ENCODE peak calls at places on chromosome 20, in seven cellular contexts. One of them, this sample, is unnamed.

GRCh38 chr20:10288421-10288820 is 69.8 kb downstream of the SNAP25 start:
- DNase-seq in prostate gland: no peak
- DNase-seq in cardiac fibroblast: no peak
- DNase-seq in GM23338: no peak
- DNase-seq in fibroblast of pulmonary artery: no peak
- DNase-seq in endothelial cell: no peak
- DNase-seq in heart left ventricle: no peak
- DNase-seq in this sample: no peak

GRCh38 chr20:49281913-49282467 is 4.1 kb upstream of the ZNFX1 start:
- DNase-seq in endothelial cell: no peak
- DNase-seq in heart left ventricle: no peak
- DNase-seq in prostate gland: no peak
- DNase-seq in cardiac fibroblast: no peak
- DNase-seq in GM23338: no peak
- DNase-seq in fibroblast of pulmonary artery: no peak
- DNase-seq in this sample: no peak

GRCh38 chr20:6845141-6845540 is 77.7 kb downstream of the BMP2 start:
- DNase-seq in GM23338: no peak
- DNase-seq in cardiac fibroblast: no peak
- DNase-seq in heart left ventricle: no peak
- DNase-seq in prostate gland: no peak
- DNase-seq in endothelial cell: no peak
- DNase-seq in fibroblast of pulmonary artery: no peak
- DNase-seq in this sample: no peak

GRCh38 chr20:56527521-56527920 is 3.0 kb downstream of the FAM209A start:
- DNase-seq in GM23338: no peak
- DNase-seq in heart left ventricle: no peak
- DNase-seq in endothelial cell: no peak
- DNase-seq in cardiac fibroblast: no peak
- DNase-seq in fibroblast of pulmonary artery: no peak
- DNase-seq in prostate gland: no peak
- DNase-seq in this sample: no peak

GRCh38 chr20:9480066-9480465 is 34.3 kb upstream of the LAMP5 start:
- DNase-seq in GM23338: no peak
- DNase-seq in prostate gland: no peak
- DNase-seq in fibroblast of pulmonary artery: no peak
- DNase-seq in endothelial cell: no peak
- DNase-seq in cardiac fibroblast: no peak
- DNase-seq in heart left ventricle: no peak
- DNase-seq in this sample: no peak

GRCh38 chr20:61949714-61950630 is 115.7 kb downstream of the TAF4 start:
- DNase-seq in heart left ventricle: peak; percentile 10
- DNase-seq in fibroblast of pulmonary artery: no peak
- DNase-seq in endothelial cell: no peak
- DNase-seq in GM23338: no peak
- DNase-seq in prostate gland: no peak
- DNase-seq in cardiac fibroblast: no peak
- DNase-seq in this sample: no peak

GRCh38 chr20:8318999-8319614 is 187.0 kb downstream of the PLCB1 start:
- DNase-seq in heart left ventricle: no peak
- DNase-seq in fibroblast of pulmonary artery: no peak
- DNase-seq in cardiac fibroblast: no peak
- DNase-seq in prostate gland: no peak
- DNase-seq in GM23338: no peak
- DNase-seq in endothelial cell: no peak
- DNase-seq in this sample: no peak

GRCh38 chr20:18388860-18389259 is 78.0 kb downstream of the DZANK1 start:
- DNase-seq in GM23338: no peak
- DNase-seq in endothelial cell: no peak
- DNase-seq in prostate gland: no peak
- DNase-seq in heart left ventricle: no peak
- DNase-seq in cardiac fibroblast: peak; percentile 81
- DNase-seq in fibroblast of pulmonary artery: peak; percentile 72
- DNase-seq in this sample: no peak

GRCh38 chr20:4944518-4944917 is 56.8 kb downstream of the SLC23A2 start:
- DNase-seq in prostate gland: no peak
- DNase-seq in GM23338: no peak
- DNase-seq in cardiac fibroblast: peak; percentile 56
- DNase-seq in heart left ventricle: no peak
- DNase-seq in fibroblast of pulmonary artery: peak; percentile 31
- DNase-seq in endothelial cell: no peak
- DNase-seq in this sample: no peak

GRCh38 chr20:39453890-39454289 is 491.7 kb downstream of the DHX35 start:
- DNase-seq in GM23338: no peak
- DNase-seq in endothelial cell: no peak
- DNase-seq in fibroblast of pulmonary artery: no peak
- DNase-seq in cardiac fibroblast: no peak
- DNase-seq in prostate gland: no peak
- DNase-seq in heart left ventricle: no peak
- DNase-seq in this sample: no peak

GRCh38 chr20:61976650-61977332 is 88.9 kb downstream of the TAF4 start:
- DNase-seq in GM23338: no peak
- DNase-seq in heart left ventricle: no peak
- DNase-seq in prostate gland: no peak
- DNase-seq in cardiac fibroblast: no peak
- DNase-seq in endothelial cell: no peak
- DNase-seq in fibroblast of pulmonary artery: no peak
- DNase-seq in this sample: no peak

GRCh38 chr20:48673485-48673884 is 154.3 kb downstream of the PREX1 start:
- DNase-seq in endothelial cell: no peak
- DNase-seq in GM23338: no peak
- DNase-seq in prostate gland: no peak
- DNase-seq in cardiac fibroblast: no peak
- DNase-seq in fibroblast of pulmonary artery: no peak
- DNase-seq in heart left ventricle: no peak
- DNase-seq in this sample: no peak

GRCh38 chr20:49420811-49421295 is 61.6 kb downstream of the KCNB1 start:
- DNase-seq in cardiac fibroblast: peak; percentile 72
- DNase-seq in endothelial cell: no peak
- DNase-seq in fibroblast of pulmonary artery: peak; percentile 31
- DNase-seq in heart left ventricle: no peak
- DNase-seq in GM23338: no peak
- DNase-seq in prostate gland: no peak
- DNase-seq in this sample: no peak

GRCh38 chr20:41142914-41143313 is 5.6 kb downstream of the PLCG1 start:
- DNase-seq in prostate gland: no peak
- DNase-seq in heart left ventricle: no peak
- DNase-seq in GM23338: no peak
- DNase-seq in cardiac fibroblast: no peak
- DNase-seq in endothelial cell: no peak
- DNase-seq in fibroblast of pulmonary artery: no peak
- DNase-seq in this sample: no peak

GRCh38 chr20:61117725-61118124 is 134.3 kb upstream of the CDH4 start:
- DNase-seq in endothelial cell: no peak
- DNase-seq in fibroblast of pulmonary artery: no peak
- DNase-seq in GM23338: no peak
- DNase-seq in cardiac fibroblast: peak; percentile 68
- DNase-seq in prostate gland: no peak
- DNase-seq in heart left ventricle: no peak
- DNase-seq in this sample: no peak

GRCh38 chr20:5780233-5781217 is 30.3 kb downstream of the SHLD1 start:
- DNase-seq in GM23338: no peak
- DNase-seq in endothelial cell: no peak
- DNase-seq in fibroblast of pulmonary artery: no peak
- DNase-seq in heart left ventricle: no peak
- DNase-seq in cardiac fibroblast: no peak
- DNase-seq in prostate gland: no peak
- DNase-seq in this sample: peak; percentile 45

GRCh38 chr20:50187403-50188051 is 3.1 kb upstream of the CEBPB start:
- DNase-seq in endothelial cell: no peak
- DNase-seq in GM23338: peak; percentile 46
- DNase-seq in prostate gland: peak; percentile 45
- DNase-seq in heart left ventricle: no peak
- DNase-seq in cardiac fibroblast: peak; percentile 59
- DNase-seq in fibroblast of pulmonary artery: peak; percentile 49
- DNase-seq in this sample: no peak

GRCh38 chr20:43731469-43731868 is 4.7 kb upstream of the GTSF1L start:
- DNase-seq in fibroblast of pulmonary artery: peak; percentile 58
- DNase-seq in prostate gland: no peak
- DNase-seq in GM23338: no peak
- DNase-seq in endothelial cell: no peak
- DNase-seq in cardiac fibroblast: peak; percentile 68
- DNase-seq in heart left ventricle: no peak
- DNase-seq in this sample: no peak

GRCh38 chr20:54049156-54049555 is 21.2 kb downstream of the BCAS1 start:
- DNase-seq in fibroblast of pulmonary artery: peak; percentile 18
- DNase-seq in endothelial cell: no peak
- DNase-seq in heart left ventricle: no peak
- DNase-seq in prostate gland: no peak
- DNase-seq in cardiac fibroblast: no peak
- DNase-seq in GM23338: no peak
- DNase-seq in this sample: no peak

GRCh38 chr20:20593447-20594170 is 118.8 kb downstream of the RALGAPA2 start:
- DNase-seq in heart left ventricle: no peak
- DNase-seq in fibroblast of pulmonary artery: peak; percentile 56
- DNase-seq in GM23338: peak; percentile 91
- DNase-seq in prostate gland: peak; percentile 13
- DNase-seq in cardiac fibroblast: peak; percentile 74
- DNase-seq in endothelial cell: peak; percentile 42
- DNase-seq in this sample: peak; percentile 36

GRCh38 chr20:3312940-3313656 is 74.1 kb upstream of the SLC4A11 start:
- DNase-seq in fibroblast of pulmonary artery: peak; percentile 80
- DNase-seq in endothelial cell: no peak
- DNase-seq in GM23338: no peak
- DNase-seq in heart left ventricle: no peak
- DNase-seq in cardiac fibroblast: peak; percentile 65
- DNase-seq in prostate gland: no peak
- DNase-seq in this sample: no peak

DNA sequence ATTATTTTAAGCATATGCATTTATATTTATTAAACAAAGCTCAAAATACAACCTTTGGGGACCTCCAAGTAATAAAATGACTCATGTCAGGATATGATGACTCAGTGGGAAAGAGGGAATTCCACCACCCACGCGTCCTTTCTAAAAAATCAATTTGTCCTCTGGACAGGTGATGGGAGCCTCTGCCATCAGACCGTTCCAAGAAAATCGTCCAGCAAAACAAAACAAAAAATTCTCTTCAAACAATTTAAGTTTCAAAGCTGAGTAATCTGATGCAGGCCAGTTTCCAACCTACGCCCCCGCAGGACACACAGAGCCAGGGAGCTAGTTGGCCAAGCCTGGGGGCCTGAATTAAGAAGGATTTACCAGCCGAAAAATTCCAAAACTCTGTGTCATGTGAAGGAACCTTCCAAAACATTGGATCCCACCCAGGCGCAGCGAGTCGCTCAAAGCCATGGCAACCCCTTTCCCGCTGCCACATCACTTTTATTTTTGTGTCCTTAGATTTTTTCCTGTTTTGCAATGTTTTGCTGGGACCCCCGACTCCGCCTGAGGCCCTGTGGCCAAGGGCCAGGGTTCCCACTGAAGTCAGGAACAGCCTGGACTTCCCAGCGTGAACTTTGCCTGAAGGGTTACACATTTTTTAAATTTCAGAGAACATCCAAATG is 95.3 kb downstream of the NFATC2 start:
- DNase-seq in endothelial cell: no peak
- DNase-seq in fibroblast of pulmonary artery: peak; percentile 96
- DNase-seq in heart left ventricle: peak; percentile 64
- DNase-seq in GM23338: peak; percentile 23
- DNase-seq in prostate gland: peak; percentile 28
- DNase-seq in cardiac fibroblast: peak; percentile 97
- DNase-seq in this sample: no peak
- TF ChIP-seq CTCF in endothelial cell: no peak
- TF ChIP-seq CTCF in fibroblast of pulmonary artery: no peak
- TF ChIP-seq CTCF in heart left ventricle: no peak
- TF ChIP-seq CTCF in GM23338: no peak
- TF ChIP-seq CTCF in prostate gland: no peak
- TF ChIP-seq CTCF in cardiac fibroblast: no peak
- TF ChIP-seq CTCF in this sample: no peak

DNA sequence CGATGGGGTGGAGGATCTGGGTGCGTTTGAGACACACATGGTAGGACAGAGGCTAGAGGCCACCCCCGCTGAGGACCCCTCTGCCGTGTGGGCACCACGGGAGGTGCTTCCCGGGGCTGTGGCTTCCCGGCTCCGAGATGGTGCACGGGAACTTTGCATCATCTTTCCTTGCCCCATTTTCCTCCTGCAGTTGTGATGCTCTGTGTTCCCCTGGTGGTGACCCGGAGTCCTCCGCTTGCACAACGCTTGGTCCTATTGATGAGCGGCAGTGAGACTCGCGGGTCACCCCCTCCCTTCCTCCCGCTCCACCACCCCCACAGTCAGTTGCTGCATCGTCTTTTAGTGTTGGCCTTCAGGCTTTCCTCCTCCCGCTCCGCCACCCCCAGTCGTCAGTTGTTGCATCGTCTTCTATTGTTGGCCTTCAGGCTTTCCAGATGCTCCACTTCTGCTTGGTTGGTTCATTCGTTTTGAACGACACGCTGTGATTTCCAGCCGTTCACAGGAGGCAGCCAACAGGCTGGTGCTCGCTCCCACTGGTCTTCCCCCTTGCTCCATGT is 37.3 kb downstream of the PYGB start:
- DNase-seq in cardiac fibroblast: no peak
- DNase-seq in prostate gland: no peak
- DNase-seq in GM23338: peak; percentile 59
- DNase-seq in fibroblast of pulmonary artery: no peak
- DNase-seq in heart left ventricle: peak; percentile 12
- DNase-seq in endothelial cell: no peak
- DNase-seq in this sample: no peak
- TF ChIP-seq CTCF in cardiac fibroblast: peak; percentile 14
- TF ChIP-seq CTCF in prostate gland: no peak
- TF ChIP-seq CTCF in GM23338: peak; percentile 34
- TF ChIP-seq CTCF in fibroblast of pulmonary artery: no peak
- TF ChIP-seq CTCF in heart left ventricle: no peak
- TF ChIP-seq CTCF in endothelial cell: no peak
- TF ChIP-seq CTCF in this sample: no peak

DNA sequence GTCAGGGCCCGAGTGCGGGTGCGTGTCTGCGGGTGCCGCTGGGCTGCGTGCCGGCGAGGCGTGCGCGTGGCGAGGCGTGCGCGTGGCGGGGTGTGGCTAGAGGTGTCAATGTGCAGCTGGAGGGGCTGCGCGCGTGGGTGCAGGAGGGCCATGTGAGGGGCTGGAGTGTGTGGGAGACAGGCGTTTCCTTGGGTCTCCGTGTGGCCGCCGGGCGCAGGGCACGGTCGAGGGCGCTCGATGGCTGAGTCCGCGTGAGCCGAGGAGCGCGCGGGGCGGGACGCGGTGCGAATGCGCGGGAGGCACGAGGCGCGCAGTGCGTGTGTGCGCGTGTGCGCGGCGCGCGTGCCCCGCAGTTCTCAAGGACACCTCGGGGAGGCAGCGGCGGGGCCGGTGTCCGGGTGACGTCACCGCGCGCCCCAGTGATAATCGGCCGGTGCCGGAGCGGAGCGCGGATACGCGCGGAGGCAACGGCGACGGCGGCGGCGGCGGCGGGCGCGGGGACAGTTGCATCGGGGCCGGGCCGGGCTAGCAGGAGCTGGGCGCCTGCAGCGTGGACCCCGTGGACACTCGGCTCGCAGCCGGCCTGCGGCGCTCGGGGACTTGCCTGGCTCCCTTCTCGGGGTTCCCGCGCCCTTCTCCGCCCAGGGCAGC is 38.7 kb downstream of the YTHDF1 start:
- DNase-seq in heart left ventricle: no peak
- DNase-seq in fibroblast of pulmonary artery: no peak
- DNase-seq in GM23338: peak; percentile 70
- DNase-seq in cardiac fibroblast: no peak
- DNase-seq in endothelial cell: no peak
- DNase-seq in prostate gland: no peak
- DNase-seq in this sample: no peak
- TF ChIP-seq CTCF in heart left ventricle: no peak
- TF ChIP-seq CTCF in fibroblast of pulmonary artery: no peak
- TF ChIP-seq CTCF in GM23338: no peak
- TF ChIP-seq CTCF in cardiac fibroblast: no peak
- TF ChIP-seq CTCF in endothelial cell: peak; percentile 16
- TF ChIP-seq CTCF in prostate gland: no peak
- TF ChIP-seq CTCF in this sample: no peak

GRCh38 chr20:34998331-34998950 is 42.8 kb downstream of the MYH7B start:
- DNase-seq in GM23338: peak; percentile 61
- DNase-seq in heart left ventricle: no peak
- DNase-seq in cardiac fibroblast: no peak
- DNase-seq in prostate gland: no peak
- DNase-seq in fibroblast of pulmonary artery: no peak
- DNase-seq in endothelial cell: no peak
- DNase-seq in this sample: no peak
- TF ChIP-seq CTCF in GM23338: peak; percentile 16
- TF ChIP-seq CTCF in heart left ventricle: no peak
- TF ChIP-seq CTCF in cardiac fibroblast: no peak
- TF ChIP-seq CTCF in prostate gland: no peak
- TF ChIP-seq CTCF in fibroblast of pulmonary artery: no peak
- TF ChIP-seq CTCF in endothelial cell: no peak
- TF ChIP-seq CTCF in this sample: no peak